ENCODE peak calls at places on chromosomes 5 and 9, in seven cellular contexts. One of them, this sample, is unnamed.

GRCh38 chr9:93086445-93087224 is 9.4 kb upstream of the CARD19 start:
- DNase-seq in lower lobe of right lung: peak; percentile 14
- DNase-seq in right cardiac atrium: no peak
- DNase-seq in A549: no peak
- DNase-seq in heart right ventricle: no peak
- DNase-seq in IMR-90: no peak
- DNase-seq in left ventricle myocardium inferior: no peak
- DNase-seq in this sample: no peak

GRCh38 chr9:129557192-129558036 is 63.5 kb downstream of the C9orf50 start:
- DNase-seq in left ventricle myocardium inferior: no peak
- DNase-seq in right cardiac atrium: peak; percentile 43
- DNase-seq in A549: peak; percentile 92
- DNase-seq in heart right ventricle: no peak
- DNase-seq in IMR-90: peak; percentile 74
- DNase-seq in lower lobe of right lung: no peak
- DNase-seq in this sample: no peak

GRCh38 chr9:37311938-37312730 is 110.4 kb upstream of the GRHPR start:
- DNase-seq in heart right ventricle: no peak
- DNase-seq in right cardiac atrium: no peak
- DNase-seq in A549: no peak
- DNase-seq in IMR-90: peak; percentile 85
- DNase-seq in lower lobe of right lung: no peak
- DNase-seq in left ventricle myocardium inferior: no peak
- DNase-seq in this sample: no peak

GRCh38 chr9:137411670-137412380 is 11.1 kb downstream of the EXD3 start:
- DNase-seq in lower lobe of right lung: peak; percentile 80
- DNase-seq in right cardiac atrium: peak; percentile 91
- DNase-seq in IMR-90: peak; percentile 94
- DNase-seq in heart right ventricle: peak; percentile 78
- DNase-seq in left ventricle myocardium inferior: peak; percentile 77
- DNase-seq in A549: peak; percentile 87
- DNase-seq in this sample: no peak

GRCh38 chr9:7045361-7045760 is 287.6 kb downstream of the KDM4C start:
- DNase-seq in A549: no peak
- DNase-seq in left ventricle myocardium inferior: no peak
- DNase-seq in right cardiac atrium: no peak
- DNase-seq in lower lobe of right lung: no peak
- DNase-seq in heart right ventricle: no peak
- DNase-seq in IMR-90: peak; percentile 34
- DNase-seq in this sample: no peak

GRCh38 chr5:52374286-52374685 is 413.4 kb upstream of the ITGA1 start:
- DNase-seq in heart right ventricle: no peak
- DNase-seq in A549: no peak
- DNase-seq in lower lobe of right lung: no peak
- DNase-seq in left ventricle myocardium inferior: no peak
- DNase-seq in IMR-90: no peak
- DNase-seq in right cardiac atrium: no peak
- DNase-seq in this sample: no peak

GRCh38 chr9:97468658-97469448 is 32.6 kb upstream of the TMOD1 start:
- DNase-seq in lower lobe of right lung: peak; percentile 55
- DNase-seq in IMR-90: peak; percentile 65
- DNase-seq in A549: peak; percentile 46
- DNase-seq in left ventricle myocardium inferior: peak; percentile 64
- DNase-seq in right cardiac atrium: peak; percentile 85
- DNase-seq in heart right ventricle: peak; percentile 56
- DNase-seq in this sample: peak; percentile 83

GRCh38 chr5:90020575-90021535 is 388.7 kb downstream of the CETN3 start:
- DNase-seq in IMR-90: peak; percentile 58
- DNase-seq in right cardiac atrium: no peak
- DNase-seq in lower lobe of right lung: no peak
- DNase-seq in heart right ventricle: no peak
- DNase-seq in A549: peak; percentile 36
- DNase-seq in left ventricle myocardium inferior: no peak
- DNase-seq in this sample: no peak

GRCh38 chr5:81782811-81783210 is 31.9 kb upstream of the SSBP2 start:
- DNase-seq in lower lobe of right lung: no peak
- DNase-seq in left ventricle myocardium inferior: no peak
- DNase-seq in IMR-90: peak; percentile 60
- DNase-seq in heart right ventricle: no peak
- DNase-seq in A549: no peak
- DNase-seq in right cardiac atrium: no peak
- DNase-seq in this sample: no peak

GRCh38 chr5:74978347-74978746 is 74.0 kb downstream of the GCNT4 start:
- DNase-seq in right cardiac atrium: no peak
- DNase-seq in A549: no peak
- DNase-seq in heart right ventricle: no peak
- DNase-seq in IMR-90: no peak
- DNase-seq in left ventricle myocardium inferior: no peak
- DNase-seq in lower lobe of right lung: no peak
- DNase-seq in this sample: no peak

GRCh38 chr5:28216939-28217360 is 1178.6 kb upstream of the CDH9 start:
- DNase-seq in right cardiac atrium: no peak
- DNase-seq in heart right ventricle: no peak
- DNase-seq in lower lobe of right lung: no peak
- DNase-seq in left ventricle myocardium inferior: no peak
- DNase-seq in A549: no peak
- DNase-seq in IMR-90: no peak
- DNase-seq in this sample: no peak

GRCh38 chr5:125612356-125613149 is 810.7 kb upstream of the GRAMD2B start:
- DNase-seq in lower lobe of right lung: no peak
- DNase-seq in right cardiac atrium: no peak
- DNase-seq in heart right ventricle: no peak
- DNase-seq in IMR-90: no peak
- DNase-seq in A549: no peak
- DNase-seq in left ventricle myocardium inferior: no peak
- DNase-seq in this sample: peak; percentile 44

GRCh38 chr5:68383888-68384310 is 168.3 kb downstream of the PIK3R1 start:
- DNase-seq in IMR-90: no peak
- DNase-seq in left ventricle myocardium inferior: no peak
- DNase-seq in A549: no peak
- DNase-seq in lower lobe of right lung: no peak
- DNase-seq in right cardiac atrium: no peak
- DNase-seq in heart right ventricle: no peak
- DNase-seq in this sample: no peak

GRCh38 chr9:78261403-78262001 is 25.6 kb downstream of the CEP78 start:
- DNase-seq in right cardiac atrium: no peak
- DNase-seq in lower lobe of right lung: no peak
- DNase-seq in IMR-90: peak; percentile 55
- DNase-seq in left ventricle myocardium inferior: no peak
- DNase-seq in A549: peak; percentile 36
- DNase-seq in heart right ventricle: no peak
- DNase-seq in this sample: no peak

GRCh38 chr9:1173986-1174385 is 123.8 kb downstream of the DMRT2 start:
- DNase-seq in lower lobe of right lung: no peak
- DNase-seq in IMR-90: no peak
- DNase-seq in left ventricle myocardium inferior: no peak
- DNase-seq in heart right ventricle: no peak
- DNase-seq in right cardiac atrium: no peak
- DNase-seq in A549: no peak
- DNase-seq in this sample: no peak

GRCh38 chr5:132746592-132747063 is 598 bp upstream of the CCNI2 start:
- DNase-seq in heart right ventricle: no peak
- DNase-seq in lower lobe of right lung: no peak
- DNase-seq in right cardiac atrium: no peak
- DNase-seq in A549: peak; percentile 71
- DNase-seq in left ventricle myocardium inferior: no peak
- DNase-seq in IMR-90: no peak
- DNase-seq in this sample: no peak

GRCh38 chr5:172428224-172429166 is 25.8 kb downstream of the SH3PXD2B start:
- DNase-seq in IMR-90: no peak
- DNase-seq in right cardiac atrium: no peak
- DNase-seq in heart right ventricle: no peak
- DNase-seq in lower lobe of right lung: no peak
- DNase-seq in left ventricle myocardium inferior: no peak
- DNase-seq in A549: no peak
- DNase-seq in this sample: no peak

GRCh38 chr5:172427202-172427601 is 27.1 kb downstream of the SH3PXD2B start:
- DNase-seq in IMR-90: no peak
- DNase-seq in left ventricle myocardium inferior: no peak
- DNase-seq in A549: no peak
- DNase-seq in right cardiac atrium: no peak
- DNase-seq in lower lobe of right lung: no peak
- DNase-seq in heart right ventricle: no peak
- DNase-seq in this sample: no peak

GRCh38 chr5:172426086-172426485 is 28.2 kb downstream of the SH3PXD2B start:
- DNase-seq in A549: no peak
- DNase-seq in IMR-90: no peak
- DNase-seq in lower lobe of right lung: peak; percentile 30
- DNase-seq in right cardiac atrium: no peak
- DNase-seq in heart right ventricle: no peak
- DNase-seq in left ventricle myocardium inferior: no peak
- DNase-seq in this sample: no peak

GRCh38 chr5:172430354-172430753 is 24.0 kb downstream of the SH3PXD2B start:
- DNase-seq in heart right ventricle: no peak
- DNase-seq in A549: no peak
- DNase-seq in left ventricle myocardium inferior: no peak
- DNase-seq in IMR-90: no peak
- DNase-seq in right cardiac atrium: no peak
- DNase-seq in lower lobe of right lung: no peak
- DNase-seq in this sample: no peak

GRCh38 chr5:172429201-172429940 is 25.0 kb downstream of the SH3PXD2B start:
- DNase-seq in right cardiac atrium: peak; percentile 63
- DNase-seq in lower lobe of right lung: no peak
- DNase-seq in A549: no peak
- DNase-seq in left ventricle myocardium inferior: no peak
- DNase-seq in heart right ventricle: no peak
- DNase-seq in IMR-90: peak; percentile 82
- DNase-seq in this sample: no peak
- H3K27ac ChIP-seq in right cardiac atrium: peak overlapping the region; percentile 72
- H3K27ac ChIP-seq in lower lobe of right lung: peak overlapping the region; percentile 78
- H3K27ac ChIP-seq in A549: no peak overlapping the region
- H3K27ac ChIP-seq in left ventricle myocardium inferior: peak overlapping the region; percentile 78
- H3K27ac ChIP-seq in heart right ventricle: peak overlapping the region; percentile 63
- H3K27ac ChIP-seq in IMR-90: peak overlapping the region; percentile 39
- H3K27ac ChIP-seq in this sample: peak overlapping the region; percentile 56

GRCh38 chr5:177065480-177065879 is 21.2 kb upstream of the FGFR4 start:
- DNase-seq in right cardiac atrium: no peak
- DNase-seq in IMR-90: no peak
- DNase-seq in heart right ventricle: no peak
- DNase-seq in left ventricle myocardium inferior: no peak
- DNase-seq in lower lobe of right lung: no peak
- DNase-seq in A549: no peak
- DNase-seq in this sample: no peak

GRCh38 chr5:177071671-177072385 is 14.9 kb upstream of the FGFR4 start:
- DNase-seq in lower lobe of right lung: no peak
- DNase-seq in left ventricle myocardium inferior: no peak
- DNase-seq in heart right ventricle: no peak
- DNase-seq in right cardiac atrium: no peak
- DNase-seq in IMR-90: peak; percentile 81
- DNase-seq in A549: peak; percentile 82
- DNase-seq in this sample: no peak

GRCh38 chr5:177067491-177067890 is 19.2 kb upstream of the FGFR4 start:
- DNase-seq in IMR-90: no peak
- DNase-seq in heart right ventricle: no peak
- DNase-seq in left ventricle myocardium inferior: no peak
- DNase-seq in right cardiac atrium: no peak
- DNase-seq in lower lobe of right lung: no peak
- DNase-seq in A549: no peak
- DNase-seq in this sample: no peak

GRCh38 chr5:177066227-177066626 is 20.5 kb upstream of the FGFR4 start:
- DNase-seq in right cardiac atrium: no peak
- DNase-seq in IMR-90: peak; percentile 32
- DNase-seq in A549: no peak
- DNase-seq in left ventricle myocardium inferior: no peak
- DNase-seq in heart right ventricle: no peak
- DNase-seq in lower lobe of right lung: no peak
- DNase-seq in this sample: no peak

DNA sequence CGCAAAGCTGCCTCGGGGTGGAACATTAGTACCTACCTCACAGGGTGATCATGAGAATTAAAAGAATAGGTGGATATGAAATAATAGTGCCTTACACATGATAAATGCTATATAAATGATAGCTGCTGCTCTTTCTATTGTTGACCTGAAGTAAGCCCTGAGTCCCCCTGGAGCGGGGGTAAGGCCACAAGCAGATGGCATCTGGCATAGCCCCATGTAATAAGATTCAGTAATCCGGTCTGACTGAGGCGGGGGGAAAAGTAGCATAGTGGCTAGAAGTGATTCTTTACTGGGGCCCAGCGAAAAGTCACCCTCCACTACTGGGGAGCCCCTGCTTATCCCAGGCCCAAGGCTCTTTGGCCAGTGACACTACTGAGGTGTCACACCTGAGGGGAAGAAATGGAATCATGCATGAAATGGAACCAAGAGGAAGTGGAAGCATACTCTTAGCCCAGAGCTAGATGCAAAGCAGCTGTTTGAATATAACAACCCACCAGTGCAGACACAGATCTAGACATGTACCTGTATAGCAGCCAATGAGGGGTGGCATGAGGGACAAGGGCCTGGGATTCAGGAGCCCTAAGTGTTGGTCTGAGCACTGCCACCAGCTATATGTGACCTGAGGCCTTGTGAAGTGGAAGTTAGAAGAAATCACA is 16.1 kb upstream of the FGFR4 start:
- DNase-seq in left ventricle myocardium inferior: no peak
- DNase-seq in right cardiac atrium: no peak
- DNase-seq in A549: no peak
- DNase-seq in IMR-90: no peak
- DNase-seq in heart right ventricle: no peak
- DNase-seq in lower lobe of right lung: no peak
- DNase-seq in this sample: no peak
- H3K27ac ChIP-seq in left ventricle myocardium inferior: no peak overlapping the region
- H3K27ac ChIP-seq in right cardiac atrium: no peak overlapping the region
- H3K27ac ChIP-seq in A549: no peak overlapping the region
- H3K27ac ChIP-seq in IMR-90: no peak overlapping the region
- H3K27ac ChIP-seq in heart right ventricle: no peak overlapping the region
- H3K27ac ChIP-seq in lower lobe of right lung: no peak overlapping the region
- H3K27ac ChIP-seq in this sample: no peak overlapping the region

GRCh38 chr5:127696688-127697087 is 6.5 kb upstream of the CCDC192 start:
- DNase-seq in IMR-90: peak; percentile 71
- DNase-seq in A549: no peak
- DNase-seq in left ventricle myocardium inferior: no peak
- DNase-seq in right cardiac atrium: no peak
- DNase-seq in lower lobe of right lung: no peak
- DNase-seq in heart right ventricle: no peak
- DNase-seq in this sample: no peak
- H3K27ac ChIP-seq in IMR-90: no peak overlapping the region
- H3K27ac ChIP-seq in A549: no peak overlapping the region
- H3K27ac ChIP-seq in left ventricle myocardium inferior: no peak overlapping the region
- H3K27ac ChIP-seq in right cardiac atrium: no peak overlapping the region
- H3K27ac ChIP-seq in lower lobe of right lung: no peak overlapping the region
- H3K27ac ChIP-seq in heart right ventricle: no peak overlapping the region
- H3K27ac ChIP-seq in this sample: no peak overlapping the region

DNA sequence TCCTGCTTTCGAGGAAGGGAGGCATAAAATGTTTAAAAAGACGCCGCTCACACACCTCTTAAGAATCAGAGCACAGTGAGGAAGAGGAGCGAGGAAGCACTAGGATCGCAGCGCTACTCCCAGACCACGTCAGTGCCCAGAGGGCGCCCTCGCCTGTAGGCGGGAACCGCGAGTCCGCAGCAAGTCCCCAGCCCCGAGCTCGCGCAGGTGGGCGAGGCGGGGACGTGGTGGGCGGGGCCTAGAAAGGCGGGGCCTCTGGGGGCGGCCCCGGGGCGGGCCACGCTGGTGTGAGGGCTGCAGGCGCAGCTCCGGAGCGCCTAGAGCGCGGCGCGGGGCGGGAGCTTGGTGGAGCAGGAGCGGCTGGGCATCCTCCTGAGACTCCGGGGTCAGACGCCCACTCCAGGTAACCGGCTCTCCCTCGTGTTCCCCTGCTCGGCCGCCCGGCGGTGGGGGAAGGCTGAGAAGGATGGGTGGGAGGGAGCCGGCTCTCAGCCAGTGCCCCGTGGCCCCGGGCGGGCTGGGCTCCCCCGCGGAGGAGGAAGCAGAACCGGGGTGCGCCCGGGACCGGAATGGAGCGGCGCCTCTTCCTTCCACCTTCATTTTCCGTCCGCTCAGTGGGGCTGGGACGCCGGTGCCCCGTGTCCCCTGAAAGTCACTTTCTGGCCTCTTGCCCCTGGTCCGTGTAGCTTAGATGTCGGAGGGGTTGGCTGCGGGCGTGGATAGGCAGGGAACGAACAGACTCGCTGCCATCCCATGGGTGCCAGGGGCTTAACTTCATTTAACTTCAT is at the start of gene GCNT1:
- DNase-seq in right cardiac atrium: peak; percentile 94
- DNase-seq in lower lobe of right lung: peak; percentile 92
- DNase-seq in IMR-90: peak; percentile 60
- DNase-seq in heart right ventricle: peak; percentile 88
- DNase-seq in left ventricle myocardium inferior: peak; percentile 80
- DNase-seq in A549: peak; percentile 87
- DNase-seq in this sample: peak; percentile 52
- H3K27ac ChIP-seq in right cardiac atrium: peak within 1 kb of the TSS; percentile 6
- H3K27ac ChIP-seq in lower lobe of right lung: peak within 1 kb of the TSS; percentile 74
- H3K27ac ChIP-seq in IMR-90: peak within 1 kb of the TSS; percentile 57
- H3K27ac ChIP-seq in heart right ventricle: no peak within 1 kb of the TSS
- H3K27ac ChIP-seq in left ventricle myocardium inferior: peak within 1 kb of the TSS; percentile 53
- H3K27ac ChIP-seq in A549: peak within 1 kb of the TSS; percentile 48
- H3K27ac ChIP-seq in this sample: no peak within 1 kb of the TSS